ENCODE peak calls at places on chromosome 6, in eight cellular contexts. V is fibroblast of villous mesenchyme, J is cardiac muscle cell, B is mucosa of descending colon, N is A549, C is lower lobe of right lung, X is cardiac fibroblast, H is stomach. S is an unnamed sample.
A peak's percentile ranks its signal among the peaks of the same experiment; 100 is the strongest.

GRCh38 chr6:132813173-132813856 is 1.1 kb upstream of the RPS12 start:
- DNase-seq in V (no peak), J (peak; percentile 49), B (peak; percentile 55), N (no peak), C (peak; percentile 70), X (peak; percentile 38), H (no peak), S (no peak)

GRCh38 chr6:9334979-9335378 is 899.6 kb upstream of the SLC35B3 start:
- DNase-seq in V (no peak), J (no peak), B (no peak), N (no peak), C (no peak), X (no peak), H (no peak), S (no peak)

GRCh38 chr6:788058-788457 is 95.1 kb upstream of the EXOC2 start:
- DNase-seq in V (no peak), J (no peak), B (no peak), N (no peak), C (no peak), X (no peak), H (no peak), S (no peak)

GRCh38 chr6:51350308-51350904 is 531.7 kb downstream of the TFAP2B start:
- DNase-seq in V (no peak), J (no peak), B (no peak), N (no peak), C (no peak), X (peak; percentile 3), H (no peak), S (no peak)

GRCh38 chr6:142474446-142475289 is 172.9 kb downstream of the ADGRG6 start:
- DNase-seq in V (peak; percentile 73), J (peak; percentile 78), B (peak; percentile 9), N (peak; percentile 28), C (no peak), X (peak; percentile 73), H (peak; percentile 31), S (peak; percentile 19)

GRCh38 chr6:53103993-53104675 is 38.9 kb downstream of the FBXO9 start:
- DNase-seq in V (no peak), J (peak; percentile 15), B (no peak), N (no peak), C (no peak), X (peak; percentile 19), H (no peak), S (no peak)

GRCh38 chr6:128350416-128351254 is 169.8 kb downstream of the PTPRK start:
- DNase-seq in V (peak; percentile 38), J (peak; percentile 6), B (no peak), N (peak; percentile 6), C (no peak), X (peak; percentile 48), H (no peak), S (no peak)

GRCh38 chr6:158564243-158565121 is 4.6 kb downstream of the TMEM181 start:
- DNase-seq in V (no peak), J (no peak), B (no peak), N (no peak), C (no peak), X (no peak), H (no peak), S (no peak)

DNA sequence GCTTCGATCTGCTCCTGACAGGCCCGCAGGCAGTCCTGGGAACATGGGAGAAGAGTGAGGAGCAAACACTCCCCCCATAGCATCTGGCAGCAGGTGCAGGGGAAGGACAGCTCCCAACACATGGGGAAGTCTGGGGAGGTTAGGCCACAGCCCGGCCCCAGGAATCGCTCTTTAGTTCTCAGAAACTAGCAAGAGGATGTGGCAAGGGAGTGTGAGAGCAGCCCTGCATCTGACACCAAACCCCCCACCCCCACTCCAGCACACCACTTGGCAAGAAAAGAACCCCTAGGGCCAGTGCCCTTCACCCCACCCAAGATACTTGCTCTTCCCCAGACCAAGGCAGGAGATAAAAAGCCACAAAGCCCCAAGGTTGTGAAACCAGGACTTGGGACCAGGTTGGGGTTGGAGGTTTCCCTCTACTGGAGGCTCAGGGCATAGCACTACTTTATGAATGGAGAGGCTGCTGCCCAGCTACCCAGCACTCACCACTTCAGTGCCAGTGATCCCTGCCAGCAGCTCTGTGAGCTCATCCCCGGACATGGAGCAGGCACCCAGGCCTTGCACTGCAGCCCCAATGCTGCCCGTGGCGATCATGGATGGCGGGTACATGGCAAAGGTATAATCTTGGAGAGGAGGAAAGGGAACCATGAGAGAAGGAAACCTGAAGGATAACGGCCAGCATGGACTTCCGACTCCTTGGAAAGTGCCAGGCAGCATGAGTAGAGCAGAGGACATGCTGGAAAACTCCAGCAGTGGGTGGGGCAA is 5.4 kb downstream of the CCND3 start:
- DNase-seq in V (peak; percentile 99), J (peak; percentile 98), B (peak; percentile 82), N (peak; percentile 72), C (peak; percentile 81), X (peak; percentile 91), H (peak; percentile 62), S (peak; percentile 84)
- TF ChIP-seq CTCF in V (peak; percentile 96), J (peak; percentile 96), B (peak; percentile 66), N (peak; percentile 47), C (peak; percentile 81), X (peak; percentile 94), H (peak; percentile 60), S (peak; percentile 94)

GRCh38 chr6:38035478-38035877 is 216.0 kb downstream of the ZFAND3 start:
- DNase-seq in V (peak; percentile 25), J (no peak), B (no peak), N (no peak), C (no peak), X (peak; percentile 22), H (no peak), S (no peak)

GRCh38 chr6:38030380-38030779 is 210.9 kb downstream of the ZFAND3 start:
- DNase-seq in V (no peak), J (no peak), B (no peak), N (no peak), C (no peak), X (no peak), H (no peak), S (no peak)

GRCh38 chr6:38039497-38039896 is 220.0 kb downstream of the ZFAND3 start:
- DNase-seq in V (no peak), J (no peak), B (no peak), N (no peak), C (no peak), X (peak; percentile 21), H (no peak), S (no peak)

GRCh38 chr6:38033442-38033982 is 214.0 kb downstream of the ZFAND3 start:
- DNase-seq in V (no peak), J (no peak), B (no peak), N (no peak), C (no peak), X (no peak), H (no peak), S (no peak)

GRCh38 chr6:38034269-38034914 is 214.9 kb downstream of the ZFAND3 start:
- DNase-seq in V (peak; percentile 64), J (peak; percentile 73), B (no peak), N (no peak), C (no peak), X (peak; percentile 72), H (no peak), S (peak; percentile 25)
- TF ChIP-seq CTCF in V (peak; percentile 69), J (peak; percentile 68), B (no peak), N (peak; percentile 58), C (peak; percentile 44), X (peak; percentile 68), H (peak; percentile 13), S (peak; percentile 71)

DNA sequence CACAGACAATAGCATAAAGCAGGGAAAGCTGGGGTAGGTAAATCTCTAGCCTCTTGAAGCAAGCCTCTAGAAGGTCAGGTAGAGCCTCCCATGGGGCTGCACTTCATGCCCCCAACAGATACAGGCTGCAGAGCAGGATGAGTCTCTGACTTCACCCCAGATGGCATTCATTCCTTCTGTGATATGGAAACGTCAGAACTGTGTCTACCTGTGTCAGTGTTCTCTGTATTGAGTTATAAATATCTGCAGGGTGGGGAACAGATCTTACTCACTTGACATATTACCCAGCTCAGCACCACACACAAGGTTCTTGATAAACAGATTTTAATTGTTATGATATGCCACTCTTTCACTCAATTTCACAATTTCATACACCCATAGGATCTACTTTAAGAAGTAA is 2.1 kb downstream of the LGSN start:
- DNase-seq in V (no peak), J (no peak), B (no peak), N (no peak), C (no peak), X (no peak), H (no peak), S (no peak)
- TF ChIP-seq CTCF in V (no peak), J (no peak), B (no peak), N (no peak), C (no peak), X (no peak), H (no peak), S (no peak)

GRCh38 chr6:3237761-3238662 is 10.6 kb upstream of the TUBB2B start:
- DNase-seq in V (peak; percentile 16), J (no peak), B (no peak), N (no peak), C (no peak), X (no peak), H (no peak), S (no peak)

GRCh38 chr6:3240595-3240994 is 13.1 kb upstream of the TUBB2B start:
- DNase-seq in V (no peak), J (no peak), B (no peak), N (no peak), C (no peak), X (no peak), H (no peak), S (no peak)

GRCh38 chr6:3235969-3236368 is 8.5 kb upstream of the TUBB2B start:
- DNase-seq in V (no peak), J (no peak), B (no peak), N (no peak), C (no peak), X (no peak), H (no peak), S (no peak)

GRCh38 chr6:3235486-3235885 is 8.0 kb upstream of the TUBB2B start:
- DNase-seq in V (no peak), J (no peak), B (no peak), N (no peak), C (no peak), X (no peak), H (no peak), S (no peak)

GRCh38 chr6:3239110-3239830 is 11.8 kb upstream of the TUBB2B start:
- DNase-seq in V (no peak), J (no peak), B (no peak), N (peak; percentile 63), C (no peak), X (no peak), H (no peak), S (no peak)
- TF ChIP-seq CTCF in V (peak; percentile 21), J (peak; percentile 15), B (no peak), N (no peak), C (no peak), X (peak; percentile 33), H (no peak), S (no peak)

S was measured in AG09319.